ENCODE peak calls at places on chromosomes 4 and X, in five cellular contexts. T is H9, D is glutamatergic neuron, K is tibial nerve, V is epithelial cell of esophagus. Y is an unnamed sample.
A peak's percentile ranks its signal among the peaks of the same experiment; 100 is the strongest.

GRCh38 chr4:171478181-171478580 is 335.0 kb upstream of the GALNTL6 start:
- DNase-seq in T (no peak), D (no peak), K (no peak), V (no peak), Y (no peak)

GRCh38 chr4:152150214-152150613 is 385.7 kb downstream of the FBXW7 start:
- DNase-seq in T (no peak), D (no peak), K (no peak), V (no peak), Y (no peak)

GRCh38 chr4:154472870-154473269 is 18.7 kb downstream of the DCHS2 start:
- DNase-seq in T (no peak), D (no peak), K (no peak), V (no peak), Y (no peak)

GRCh38 chrX:12548746-12549145 is 242.5 kb upstream of the PRPS2 start:
- DNase-seq in T (peak; percentile 29), D (no peak), K (no peak), V (peak; percentile 48), Y (peak; percentile 31)

GRCh38 chr4:88106205-88106604 is 52.2 kb downstream of the ABCG2 start:
- DNase-seq in T (no peak), D (no peak), K (no peak), V (peak; percentile 75), Y (peak; percentile 41)

GRCh38 chrX:39755152-39756032 is 342.4 kb downstream of the BCOR start:
- DNase-seq in T (peak; percentile 57), D (no peak), K (peak; percentile 72), V (peak; percentile 93), Y (peak; percentile 95)

GRCh38 chr4:92234393-92235176 is 69.2 kb upstream of the GRID2 start:
- DNase-seq in T (no peak), D (no peak), K (no peak), V (peak; percentile 96), Y (peak; percentile 86)

GRCh38 chr4:25863347-25863784 is 578 bp upstream of the SEL1L3 start:
- DNase-seq in T (peak; percentile 71), D (peak; percentile 50), K (no peak), V (no peak), Y (peak; percentile 54)

GRCh38 chr4:5497489-5497888 is 210.9 kb downstream of the EVC2 start:
- DNase-seq in T (no peak), D (no peak), K (no peak), V (no peak), Y (no peak)

GRCh38 chr4:25174674-25175073 is 14.4 kb upstream of the SEPSECS start:
- DNase-seq in T (no peak), D (no peak), K (no peak), V (peak; percentile 88), Y (peak; percentile 47)

Y was measured in kidney tubule cell.